ENCODE peak calls at places on chromosomes 6 and 20, in nine cellular contexts. N, V, C, P, G, A, H, Z and L are unnamed samples.

GRCh38 chr6:19731286-19731685 is 105.9 kb upstream of the ID4 start:
- DNase-seq in V (no peak), H (no peak), N (no peak), Z (no peak), G (no peak), C (peak; percentile 95), A (no peak), P (no peak), L (peak; percentile 2)

GRCh38 chr20:24610341-24611115 is 141.1 kb downstream of the SYNDIG1 start:
- DNase-seq in H (no peak), A (no peak), G (no peak), V (no peak), P (no peak), C (peak; percentile 20), Z (no peak), N (no peak), L (peak; percentile 63)

GRCh38 chr6:98590957-98591356 is 243.4 kb upstream of the POU3F2 start:
- DNase-seq in P (no peak), H (no peak), C (no peak), G (no peak), N (no peak), V (no peak), A (no peak), Z (no peak), L (no peak)

GRCh38 chr6:12012566-12013367 is 655 bp downstream of the HIVEP1 start:
- DNase-seq in C (peak; percentile 94), P (peak; percentile 80), A (peak; percentile 45), V (peak; percentile 89), G (peak; percentile 54), N (peak; percentile 53), Z (peak; percentile 74), H (peak; percentile 70), L (peak; percentile 61)

GRCh38 chr6:44456966-44457292 is 69.4 kb downstream of the CDC5L start:
- DNase-seq in P (no peak), N (no peak), H (no peak), Z (no peak), A (no peak), G (no peak), C (no peak), V (no peak), L (no peak)

GRCh38 chr6:35359744-35360348 is 17.5 kb downstream of the PPARD start:
- DNase-seq in P (no peak), V (no peak), C (peak; percentile 87), A (no peak), H (no peak), Z (peak; percentile 76), N (peak; percentile 30), G (no peak), L (no peak)

GRCh38 chr6:158687507-158687906 is 37.7 kb downstream of the SYTL3 start:
- DNase-seq in A (no peak), N (no peak), C (no peak), H (no peak), Z (no peak), P (no peak), V (no peak), G (no peak), L (no peak)

GRCh38 chr6:161832622-161833021 is 558.8 kb upstream of the AGPAT4 start:
- DNase-seq in N (no peak), A (no peak), C (no peak), G (no peak), Z (no peak), H (no peak), P (no peak), V (no peak), L (no peak)

GRCh38 chr20:37435607-37436006 is 85.4 kb upstream of the NNAT start:
- DNase-seq in N (no peak), H (no peak), C (no peak), G (no peak), P (no peak), A (no peak), V (no peak), Z (no peak), L (no peak)

DNA sequence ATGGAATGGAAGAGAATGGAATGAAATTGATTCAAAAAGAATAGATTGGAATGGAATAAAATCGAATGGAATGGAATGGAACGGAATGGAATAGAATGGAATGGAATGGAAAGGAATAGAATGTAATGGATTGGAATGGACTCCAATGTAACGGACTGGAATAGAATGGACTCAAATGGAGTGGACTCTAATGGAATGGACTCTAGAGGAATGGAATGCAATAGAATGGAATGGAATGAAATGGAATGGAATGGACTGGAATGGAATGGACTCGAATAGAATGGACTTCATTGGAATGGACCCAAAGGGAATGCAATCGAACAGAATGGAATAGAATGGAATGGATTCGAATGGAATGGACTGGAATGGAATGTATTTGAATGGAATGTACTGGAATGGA is 19.7 kb upstream of the DEFB115 start:
- DNase-seq in Z (no peak), P (no peak), V (no peak), G (no peak), H (no peak), N (no peak), A (no peak), C (no peak), L (no peak)
- H3K9me3 ChIP-seq in Z (no peaks in the 10 kb centered on the region), P (no peaks in the 10 kb centered on the region), V (peaks cover 4% of the 10 kb centered on the region), G (peaks cover 83% of the 10 kb centered on the region), H (peaks cover 12% of the 10 kb centered on the region), N (peaks cover 100% of the 10 kb centered on the region), A (no peaks in the 10 kb centered on the region), C (peaks cover 4% of the 10 kb centered on the region), L (peaks cover 19% of the 10 kb centered on the region)

DNA sequence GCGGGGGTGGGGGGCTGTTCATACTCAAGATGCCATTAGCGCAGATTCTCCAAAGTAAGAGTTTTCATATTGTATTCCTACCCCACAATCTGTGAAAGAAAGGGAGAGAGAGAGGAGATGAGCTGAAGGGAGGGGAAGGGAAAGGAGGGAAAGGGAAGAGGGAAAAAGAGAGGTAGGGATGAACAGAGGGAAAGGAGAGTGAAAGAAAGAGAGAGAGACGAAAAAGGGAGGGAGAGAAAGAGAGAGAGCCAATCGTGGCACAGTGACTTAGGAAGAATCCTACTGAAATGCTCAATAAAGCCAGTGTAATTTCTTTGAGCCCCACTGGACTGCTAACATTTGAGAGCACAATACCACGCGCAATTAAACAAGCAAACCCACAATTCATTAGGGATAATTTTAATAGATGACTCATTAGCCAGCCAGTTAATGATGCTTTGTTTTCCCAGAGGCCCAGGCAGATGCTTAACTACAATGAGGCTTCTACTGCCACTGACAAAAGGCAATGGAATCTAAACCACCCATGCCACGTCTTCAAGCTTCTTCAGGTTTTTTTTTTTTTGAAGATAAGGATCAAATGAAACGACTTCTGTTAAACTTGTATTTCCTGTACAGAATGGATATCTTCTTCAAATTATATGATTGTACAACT is 306.7 kb downstream of the FOXC1 start:
- DNase-seq in V (no peak), Z (no peak), C (peak; percentile 90), N (no peak), P (no peak), A (no peak), G (no peak), H (no peak), L (no peak)
- H3K27ac ChIP-seq in V (no peak overlapping the region), Z (no peak overlapping the region), C (peak overlapping the region; percentile 98), N (no peak overlapping the region), P (no peak overlapping the region), A (no peak overlapping the region), G (no peak overlapping the region), H (no peak overlapping the region), L (no peak overlapping the region)

GRCh38 chr20:51301026-51301425 is 241.5 kb downstream of the NFATC2 start:
- DNase-seq in Z (no peak), H (no peak), V (no peak), C (no peak), G (no peak), N (no peak), P (no peak), A (no peak), L (no peak)
- H3K9me3 ChIP-seq in Z (no peaks in the 10 kb centered on the region), H (no peaks in the 10 kb centered on the region), V (no peaks in the 10 kb centered on the region), C (no peaks in the 10 kb centered on the region), G (no peaks in the 10 kb centered on the region), N (peaks cover 27% of the 10 kb centered on the region), P (no peaks in the 10 kb centered on the region), A (no peaks in the 10 kb centered on the region), L (peaks cover 16% of the 10 kb centered on the region)

DNA sequence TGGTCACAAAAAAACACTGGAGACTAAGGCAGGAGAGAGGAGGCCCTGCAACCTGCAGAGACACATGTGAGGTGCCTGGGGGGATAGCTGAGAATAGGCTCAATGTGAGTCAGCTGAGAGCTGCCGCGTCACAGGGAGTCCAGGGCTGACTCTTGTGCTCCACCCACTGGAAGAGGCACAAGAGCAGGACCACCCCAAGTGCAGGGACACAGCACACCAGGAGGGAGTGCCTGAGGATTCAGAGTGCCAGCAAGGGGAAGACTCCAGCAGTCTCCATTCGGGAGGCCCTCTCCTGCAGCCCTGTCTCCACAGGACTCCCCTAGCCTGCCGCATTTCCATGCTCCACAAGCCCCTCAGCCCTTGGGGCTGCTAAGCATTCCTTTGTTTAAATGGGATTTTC is 105.5 kb downstream of the HUS1B start:
- DNase-seq in P (no peak), H (no peak), A (no peak), Z (no peak), G (no peak), N (no peak), V (no peak), C (peak; percentile 61), L (peak; percentile 6)
- H3K27ac ChIP-seq in P (no peak overlapping the region), H (no peak overlapping the region), A (no peak overlapping the region), Z (no peak overlapping the region), G (no peak overlapping the region), N (no peak overlapping the region), V (no peak overlapping the region), C (no peak overlapping the region), L (no peak overlapping the region)